ENCODE peak calls at places on chromosomes 5 and 9, in six cellular contexts. T is HCT116, B is brain microvascular endothelial cell, J is breast epithelium, U is mammary epithelial cell, A is prostate gland. M is an unnamed sample.

GRCh38 chr9:1098551-1098950 is 48.4 kb downstream of the DMRT2 start:
- DNase-seq in J (no peak), B (no peak), T (no peak), U (no peak), A (no peak), M (no peak)

GRCh38 chr5:145483211-145483610 is 351.9 kb downstream of the PRELID2 start:
- DNase-seq in U (peak; percentile 90), J (no peak), B (peak; percentile 76), A (no peak), T (no peak), M (peak; percentile 53)

GRCh38 chr5:148746826-148747535 is 79.4 kb upstream of the ADRB2 start:
- DNase-seq in B (no peak), T (no peak), J (no peak), A (no peak), U (peak; percentile 31), M (no peak)

GRCh38 chr9:111036068-111036789 is 2.0 kb downstream of the LPAR1 start:
- DNase-seq in A (peak; percentile 46), J (peak; percentile 40), B (peak; percentile 21), T (peak; percentile 1), U (peak; percentile 48), M (no peak)

GRCh38 chr9:86720893-86721698 is 226.2 kb downstream of the GAS1 start:
- DNase-seq in U (peak; percentile 58), B (no peak), A (no peak), T (no peak), J (peak; percentile 39), M (no peak)

GRCh38 chr9:82975176-82975575 is 87.8 kb downstream of the RASEF start:
- DNase-seq in B (no peak), J (no peak), U (no peak), T (no peak), A (no peak), M (no peak)

GRCh38 chr5:126365446-126366198 is 57.6 kb upstream of the GRAMD2B start:
- DNase-seq in U (no peak), T (no peak), J (no peak), A (peak; percentile 73), B (no peak), M (no peak)

GRCh38 chr9:20640331-20641187 is 18.3 kb upstream of the MLLT3 start:
- DNase-seq in B (peak; percentile 13), A (peak; percentile 37), T (no peak), J (peak; percentile 60), U (peak; percentile 81), M (peak; percentile 72)

GRCh38 chr9:33436445-33436844 is 10.9 kb downstream of the AQP3 start:
- DNase-seq in J (no peak), B (no peak), U (no peak), A (no peak), T (no peak), M (no peak)

GRCh38 chr5:76791461-76791860 is 27.4 kb upstream of the F2RL1 start:
- DNase-seq in U (no peak), B (no peak), T (no peak), A (no peak), J (no peak), M (no peak)

GRCh38 chr5:57749396-57749795 is 266.8 kb upstream of the ACTBL2 start:
- DNase-seq in A (no peak), T (no peak), B (no peak), J (no peak), U (peak; percentile 71), M (no peak)

GRCh38 chr9:115106642-115107041 is 11.3 kb downstream of the TNC start:
- DNase-seq in B (no peak), T (no peak), J (no peak), A (no peak), U (no peak), M (no peak)

GRCh38 chr5:134070648-134070978 is 43.9 kb upstream of the TCF7 start:
- DNase-seq in B (peak; percentile 24), T (no peak), U (peak; percentile 69), J (no peak), A (no peak), M (no peak)

GRCh38 chr5:94993501-94993900 is 291.4 kb downstream of the MCTP1 start:
- DNase-seq in T (no peak), J (no peak), A (no peak), B (no peak), U (no peak), M (no peak)

GRCh38 chr5:998276-998974 is 10.2 kb upstream of the NKD2 start:
- DNase-seq in T (no peak), J (no peak), B (no peak), U (no peak), A (no peak), M (no peak)

GRCh38 chr9:123093141-123093540 is 59.7 kb downstream of the GPR21 start:
- DNase-seq in U (no peak), T (no peak), B (no peak), A (no peak), J (no peak), M (no peak)

GRCh38 chr9:105911104-105911911 is 217.0 kb downstream of the TMEM38B start:
- DNase-seq in J (no peak), U (no peak), T (no peak), B (no peak), A (no peak), M (no peak)

GRCh38 chr5:96844476-96844990 is 31.8 kb upstream of the ERAP2 start:
- DNase-seq in A (no peak), U (peak; percentile 70), T (no peak), B (no peak), J (no peak), M (no peak)

GRCh38 chr9:3875371-3876132 is 349.8 kb upstream of the RFX3 start:
- DNase-seq in A (no peak), T (peak; percentile 54), U (peak; percentile 65), J (no peak), B (peak; percentile 92), M (peak; percentile 86)

GRCh38 chr5:112917453-112918005 is 4.5 kb downstream of the REEP5 start:
- DNase-seq in B (no peak), U (no peak), A (no peak), T (no peak), J (no peak), M (no peak)

GRCh38 chr5:151315998-151316597 is 12.5 kb upstream of the SLC36A3 start:
- DNase-seq in A (peak; percentile 75), U (peak; percentile 55), B (peak; percentile 82), J (peak; percentile 75), T (peak; percentile 37), M (no peak)

GRCh38 chr9:69809304-69809863 is 11.2 kb upstream of the CFAP95 start:
- DNase-seq in J (no peak), T (peak; percentile 7), A (no peak), B (no peak), U (peak; percentile 17), M (no peak)

GRCh38 chr9:37760416-37761165 is 7.0 kb downstream of the TRMT10B start:
- DNase-seq in A (no peak), B (peak; percentile 57), J (no peak), U (peak; percentile 21), T (no peak), M (peak; percentile 18)

GRCh38 chr5:103211858-103212500 is 46.6 kb upstream of the MACIR start:
- DNase-seq in B (no peak), A (no peak), U (no peak), T (no peak), J (no peak), M (no peak)

GRCh38 chr9:33044677-33045282 is 19.7 kb downstream of the DNAJA1 start:
- DNase-seq in A (peak; percentile 34), U (peak; percentile 34), T (no peak), B (no peak), J (no peak), M (no peak)

GRCh38 chr9:120312031-120312430 is 267.9 kb downstream of the CDK5RAP2 start:
- DNase-seq in U (no peak), B (no peak), T (no peak), A (no peak), J (no peak), M (no peak)

GRCh38 chr9:127207734-127208410 is 56.7 kb upstream of the GARNL3 start:
- DNase-seq in T (no peak), B (no peak), U (no peak), A (no peak), J (no peak), M (no peak)

GRCh38 chr5:21810737-21811316 is 1042.3 kb downstream of the CDH12 start:
- DNase-seq in A (no peak), U (peak; percentile 5), T (no peak), J (no peak), B (no peak), M (no peak)

DNA sequence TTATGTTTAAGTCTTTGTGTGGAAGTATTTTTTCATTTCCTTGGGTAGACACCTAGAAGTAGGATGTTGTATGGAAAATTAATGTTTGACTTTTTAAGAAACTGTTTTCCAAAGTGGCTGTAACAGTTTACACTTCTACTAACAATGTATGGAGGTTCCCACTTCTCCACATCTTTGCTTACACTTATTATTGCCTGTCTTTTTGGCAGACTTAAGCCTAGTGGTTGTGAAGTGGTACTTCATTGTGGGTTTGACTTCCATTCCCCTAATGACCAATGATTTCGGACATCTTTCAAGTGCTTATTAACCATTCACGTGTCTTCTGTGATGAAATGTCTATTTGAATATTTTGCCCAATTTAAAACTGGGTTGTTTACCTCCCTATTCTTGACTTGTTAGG is 91.5 kb upstream of the CDKN2B start:
- DNase-seq in B (no peak), T (peak; percentile 32), A (no peak), J (no peak), U (no peak), M (no peak)
- TF ChIP-seq CTCF in B (peak; percentile 24), T (no peak), A (no peak), J (no peak), U (peak; percentile 8), M (peak; percentile 4)

GRCh38 chr9:35738186-35738585 is 5.7 kb downstream of the CREB3 start:
- DNase-seq in T (no peak), A (no peak), U (no peak), B (no peak), J (no peak), M (no peak)
- H3K36me3 ChIP-seq in T (peaks cover 52% of the 10 kb centered on the region), A (peaks cover 34% of the 10 kb centered on the region), U (peaks cover 49% of the 10 kb centered on the region), B (peaks cover 81% of the 10 kb centered on the region), J (peaks cover 13% of the 10 kb centered on the region), M (peaks cover 5% of the 10 kb centered on the region)

DNA sequence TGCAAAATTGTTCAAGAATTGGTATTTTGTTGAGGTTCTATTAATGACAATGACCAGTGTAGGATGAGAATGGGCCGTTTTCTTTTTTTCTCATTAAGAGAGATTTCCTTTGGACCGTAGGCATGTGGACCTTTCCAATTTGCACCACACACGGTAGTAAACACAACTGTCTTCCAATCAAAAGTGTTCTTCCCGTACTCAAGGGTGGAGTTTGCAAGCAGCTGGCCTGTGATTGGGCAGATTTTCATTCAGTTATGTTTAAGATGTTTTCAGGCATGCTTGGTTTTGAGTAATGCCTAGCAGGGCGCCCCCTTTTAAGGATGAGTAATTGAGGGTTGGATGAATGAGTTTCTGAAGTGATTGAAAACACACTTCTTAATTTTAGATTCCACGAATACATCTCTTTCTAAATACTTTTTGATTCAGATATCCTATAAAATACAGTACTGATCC is 2.5 kb downstream of the KDM3B start:
- DNase-seq in A (no peak), J (no peak), T (no peak), U (peak; percentile 89), B (peak; percentile 80), M (no peak)
- TF ChIP-seq CTCF in A (no peak), J (no peak), T (no peak), U (no peak), B (no peak), M (no peak)

GRCh38 chr5:6626494-6626893 is 6.3 kb downstream of the NSUN2 start:
- DNase-seq in B (no peak), T (no peak), J (no peak), U (no peak), A (no peak), M (no peak)

GRCh38 chr5:6623228-6623627 is 9.6 kb downstream of the NSUN2 start:
- DNase-seq in J (no peak), A (no peak), T (no peak), B (no peak), U (no peak), M (no peak)

GRCh38 chr5:6623941-6624340 is 8.9 kb downstream of the NSUN2 start:
- DNase-seq in B (no peak), A (no peak), T (no peak), J (no peak), U (no peak), M (no peak)
- H3K36me3 ChIP-seq in B (peaks cover 80% of the 10 kb centered on the region), A (peaks cover 6% of the 10 kb centered on the region), T (peaks cover 80% of the 10 kb centered on the region), J (peaks cover 3% of the 10 kb centered on the region), U (peaks cover 64% of the 10 kb centered on the region), M (peaks cover 4% of the 10 kb centered on the region)